ENCODE peak calls at places on chromosome 16, in seven cellular contexts. One of them, this sample, is unnamed.

GRCh38 chr16:16945207-16945606 is 525.6 kb downstream of the XYLT1 start:
- DNase-seq in cardiac muscle cell: no peak
- DNase-seq in CD8-positive, alpha-beta T cell: no peak
- DNase-seq in testis: no peak
- DNase-seq in A549: no peak
- DNase-seq in ascending aorta: no peak
- DNase-seq in breast epithelium: no peak
- DNase-seq in this sample: no peak

GRCh38 chr16:31471875-31472558 is at the start of gene TGFB1I1:
- DNase-seq in cardiac muscle cell: peak
- DNase-seq in CD8-positive, alpha-beta T cell: no peak
- DNase-seq in testis: peak
- DNase-seq in A549: peak
- DNase-seq in ascending aorta: peak
- DNase-seq in breast epithelium: peak
- DNase-seq in this sample: peak

GRCh38 chr16:81996664-81997529 is 14.4 kb downstream of the SDR42E1 start:
- DNase-seq in cardiac muscle cell: peak
- DNase-seq in CD8-positive, alpha-beta T cell: no peak
- DNase-seq in testis: no peak
- DNase-seq in A549: peak
- DNase-seq in ascending aorta: no peak
- DNase-seq in breast epithelium: no peak
- DNase-seq in this sample: no peak

GRCh38 chr16:4664538-4665418 is 28.6 kb upstream of the NUDT16L1 start:
- DNase-seq in cardiac muscle cell: no peak
- DNase-seq in CD8-positive, alpha-beta T cell: no peak
- DNase-seq in testis: peak
- DNase-seq in A549: peak
- DNase-seq in ascending aorta: no peak
- DNase-seq in breast epithelium: no peak
- DNase-seq in this sample: no peak

GRCh38 chr16:24514096-24514495 is 25.3 kb upstream of the RBBP6 start:
- DNase-seq in cardiac muscle cell: no peak
- DNase-seq in CD8-positive, alpha-beta T cell: no peak
- DNase-seq in testis: no peak
- DNase-seq in A549: no peak
- DNase-seq in ascending aorta: no peak
- DNase-seq in breast epithelium: no peak
- DNase-seq in this sample: no peak

GRCh38 chr16:66346221-66346620 is 20.3 kb upstream of the CDH5 start:
- DNase-seq in cardiac muscle cell: no peak
- DNase-seq in CD8-positive, alpha-beta T cell: no peak
- DNase-seq in testis: no peak
- DNase-seq in A549: no peak
- DNase-seq in ascending aorta: no peak
- DNase-seq in breast epithelium: no peak
- DNase-seq in this sample: no peak

GRCh38 chr16:66250686-66251405 is 115.6 kb upstream of the CDH5 start:
- DNase-seq in cardiac muscle cell: peak
- DNase-seq in CD8-positive, alpha-beta T cell: no peak
- DNase-seq in testis: peak
- DNase-seq in A549: no peak
- DNase-seq in ascending aorta: peak
- DNase-seq in breast epithelium: peak
- DNase-seq in this sample: peak

GRCh38 chr16:12096162-12096781 is 119.7 kb downstream of the SNX29 start:
- DNase-seq in cardiac muscle cell: no peak
- DNase-seq in CD8-positive, alpha-beta T cell: no peak
- DNase-seq in testis: no peak
- DNase-seq in A549: no peak
- DNase-seq in ascending aorta: no peak
- DNase-seq in breast epithelium: no peak
- DNase-seq in this sample: no peak

GRCh38 chr16:75238132-75238852 is 13.1 kb downstream of the BCAR1 start:
- DNase-seq in cardiac muscle cell: peak
- DNase-seq in CD8-positive, alpha-beta T cell: no peak
- DNase-seq in testis: peak
- DNase-seq in A549: no peak
- DNase-seq in ascending aorta: peak
- DNase-seq in breast epithelium: peak
- DNase-seq in this sample: peak

GRCh38 chr16:49639739-49640388 is 216.0 kb downstream of the ZNF423 start:
- DNase-seq in cardiac muscle cell: peak
- DNase-seq in CD8-positive, alpha-beta T cell: no peak
- DNase-seq in testis: peak
- DNase-seq in A549: no peak
- DNase-seq in ascending aorta: peak
- DNase-seq in breast epithelium: no peak
- DNase-seq in this sample: peak

GRCh38 chr16:56874800-56875199 is 9.8 kb downstream of the SLC12A3 start:
- DNase-seq in cardiac muscle cell: peak
- DNase-seq in CD8-positive, alpha-beta T cell: no peak
- DNase-seq in testis: peak
- DNase-seq in A549: no peak
- DNase-seq in ascending aorta: no peak
- DNase-seq in breast epithelium: no peak
- DNase-seq in this sample: no peak

GRCh38 chr16:50288920-50289319 is 22.6 kb downstream of the ADCY7 start:
- DNase-seq in cardiac muscle cell: no peak
- DNase-seq in CD8-positive, alpha-beta T cell: no peak
- DNase-seq in testis: no peak
- DNase-seq in A549: no peak
- DNase-seq in ascending aorta: no peak
- DNase-seq in breast epithelium: no peak
- DNase-seq in this sample: no peak

GRCh38 chr16:78931267-78932060 is 669.1 kb downstream of the MAF start:
- DNase-seq in cardiac muscle cell: no peak
- DNase-seq in CD8-positive, alpha-beta T cell: no peak
- DNase-seq in testis: peak
- DNase-seq in A549: no peak
- DNase-seq in ascending aorta: no peak
- DNase-seq in breast epithelium: no peak
- DNase-seq in this sample: no peak

GRCh38 chr16:2048116-2048543 is 345 bp downstream of the TSC2 start:
- DNase-seq in cardiac muscle cell: no peak
- DNase-seq in CD8-positive, alpha-beta T cell: no peak
- DNase-seq in testis: peak
- DNase-seq in A549: no peak
- DNase-seq in ascending aorta: no peak
- DNase-seq in breast epithelium: no peak
- DNase-seq in this sample: no peak

GRCh38 chr16:3363793-3364192 is 8.1 kb downstream of the OR2C1 start:
- DNase-seq in cardiac muscle cell: no peak
- DNase-seq in CD8-positive, alpha-beta T cell: no peak
- DNase-seq in testis: no peak
- DNase-seq in A549: peak
- DNase-seq in ascending aorta: no peak
- DNase-seq in breast epithelium: no peak
- DNase-seq in this sample: no peak

GRCh38 chr16:89478576-89479221 is 11.7 kb downstream of the ANKRD11 start:
- DNase-seq in cardiac muscle cell: peak
- DNase-seq in CD8-positive, alpha-beta T cell: no peak
- DNase-seq in testis: no peak
- DNase-seq in A549: peak
- DNase-seq in ascending aorta: no peak
- DNase-seq in breast epithelium: no peak
- DNase-seq in this sample: no peak

GRCh38 chr16:11078812-11079459 is 134.6 kb downstream of the CLEC16A start:
- DNase-seq in cardiac muscle cell: peak
- DNase-seq in CD8-positive, alpha-beta T cell: no peak
- DNase-seq in testis: peak
- DNase-seq in A549: no peak
- DNase-seq in ascending aorta: no peak
- DNase-seq in breast epithelium: peak
- DNase-seq in this sample: peak

GRCh38 chr16:3112058-3112880 is at the start of gene ZNF205:
- DNase-seq in cardiac muscle cell: peak
- DNase-seq in CD8-positive, alpha-beta T cell: no peak
- DNase-seq in testis: peak
- DNase-seq in A549: peak
- DNase-seq in ascending aorta: peak
- DNase-seq in breast epithelium: peak
- DNase-seq in this sample: no peak

GRCh38 chr16:23348579-23349469 is 46.7 kb downstream of the SCNN1B start:
- DNase-seq in cardiac muscle cell: peak
- DNase-seq in CD8-positive, alpha-beta T cell: no peak
- DNase-seq in testis: no peak
- DNase-seq in A549: peak
- DNase-seq in ascending aorta: no peak
- DNase-seq in breast epithelium: no peak
- DNase-seq in this sample: no peak

GRCh38 chr16:89693289-89693731 is 6.8 kb downstream of the CDK10 start:
- DNase-seq in cardiac muscle cell: no peak
- DNase-seq in CD8-positive, alpha-beta T cell: no peak
- DNase-seq in testis: no peak
- DNase-seq in A549: no peak
- DNase-seq in ascending aorta: no peak
- DNase-seq in breast epithelium: no peak
- DNase-seq in this sample: no peak

GRCh38 chr16:51657844-51658243 is 506.8 kb upstream of the SALL1 start:
- DNase-seq in cardiac muscle cell: no peak
- DNase-seq in CD8-positive, alpha-beta T cell: no peak
- DNase-seq in testis: no peak
- DNase-seq in A549: no peak
- DNase-seq in ascending aorta: no peak
- DNase-seq in breast epithelium: no peak
- DNase-seq in this sample: no peak

GRCh38 chr16:89114159-89114981 is 20.7 kb downstream of the ACSF3 start:
- DNase-seq in cardiac muscle cell: peak
- DNase-seq in CD8-positive, alpha-beta T cell: no peak
- DNase-seq in testis: no peak
- DNase-seq in A549: no peak
- DNase-seq in ascending aorta: no peak
- DNase-seq in breast epithelium: no peak
- DNase-seq in this sample: no peak

GRCh38 chr16:25065899-25066298 is 45.6 kb upstream of the LCMT1 start:
- DNase-seq in cardiac muscle cell: no peak
- DNase-seq in CD8-positive, alpha-beta T cell: no peak
- DNase-seq in testis: peak
- DNase-seq in A549: no peak
- DNase-seq in ascending aorta: no peak
- DNase-seq in breast epithelium: no peak
- DNase-seq in this sample: no peak

GRCh38 chr16:62821771-62822170 is 785.5 kb upstream of the CDH8 start:
- DNase-seq in cardiac muscle cell: no peak
- DNase-seq in CD8-positive, alpha-beta T cell: no peak
- DNase-seq in testis: no peak
- DNase-seq in A549: no peak
- DNase-seq in ascending aorta: no peak
- DNase-seq in breast epithelium: no peak
- DNase-seq in this sample: no peak
- TF ChIP-seq CTCF in cardiac muscle cell: no peak
- TF ChIP-seq CTCF in CD8-positive, alpha-beta T cell: no peak
- TF ChIP-seq CTCF in testis: no peak
- TF ChIP-seq CTCF in A549: no peak
- TF ChIP-seq CTCF in ascending aorta: no peak
- TF ChIP-seq CTCF in breast epithelium: no peak
- TF ChIP-seq CTCF in this sample: no peak

GRCh38 chr16:72644911-72645310 is 403.0 kb downstream of the ZFHX3 start:
- DNase-seq in cardiac muscle cell: no peak
- DNase-seq in CD8-positive, alpha-beta T cell: no peak
- DNase-seq in testis: no peak
- DNase-seq in A549: no peak
- DNase-seq in ascending aorta: no peak
- DNase-seq in breast epithelium: no peak
- DNase-seq in this sample: no peak

GRCh38 chr16:72649254-72649944 is 398.5 kb downstream of the ZFHX3 start:
- DNase-seq in cardiac muscle cell: no peak
- DNase-seq in CD8-positive, alpha-beta T cell: no peak
- DNase-seq in testis: no peak
- DNase-seq in A549: no peak
- DNase-seq in ascending aorta: no peak
- DNase-seq in breast epithelium: no peak
- DNase-seq in this sample: no peak

GRCh38 chr16:72645526-72645925 is 402.4 kb downstream of the ZFHX3 start:
- DNase-seq in cardiac muscle cell: no peak
- DNase-seq in CD8-positive, alpha-beta T cell: no peak
- DNase-seq in testis: no peak
- DNase-seq in A549: no peak
- DNase-seq in ascending aorta: no peak
- DNase-seq in breast epithelium: no peak
- DNase-seq in this sample: no peak

GRCh38 chr16:72646615-72647014 is 401.3 kb downstream of the ZFHX3 start:
- DNase-seq in cardiac muscle cell: peak
- DNase-seq in CD8-positive, alpha-beta T cell: no peak
- DNase-seq in testis: no peak
- DNase-seq in A549: no peak
- DNase-seq in ascending aorta: no peak
- DNase-seq in breast epithelium: no peak
- DNase-seq in this sample: no peak
- TF ChIP-seq CTCF in cardiac muscle cell: no peak
- TF ChIP-seq CTCF in CD8-positive, alpha-beta T cell: no peak
- TF ChIP-seq CTCF in testis: no peak
- TF ChIP-seq CTCF in A549: no peak
- TF ChIP-seq CTCF in ascending aorta: no peak
- TF ChIP-seq CTCF in breast epithelium: no peak
- TF ChIP-seq CTCF in this sample: no peak

GRCh38 chr16:57994778-57995177 is 5.7 kb downstream of the ZNF319 start:
- DNase-seq in cardiac muscle cell: peak
- DNase-seq in CD8-positive, alpha-beta T cell: no peak
- DNase-seq in testis: peak
- DNase-seq in A549: peak
- DNase-seq in ascending aorta: peak
- DNase-seq in breast epithelium: no peak
- DNase-seq in this sample: no peak
- TF ChIP-seq CTCF in cardiac muscle cell: peak
- TF ChIP-seq CTCF in CD8-positive, alpha-beta T cell: no peak
- TF ChIP-seq CTCF in testis: no peak
- TF ChIP-seq CTCF in A549: peak
- TF ChIP-seq CTCF in ascending aorta: no peak
- TF ChIP-seq CTCF in breast epithelium: no peak
- TF ChIP-seq CTCF in this sample: peak

GRCh38 chr16:47774661-47775060 is 313.5 kb downstream of the PHKB start:
- DNase-seq in cardiac muscle cell: peak
- DNase-seq in CD8-positive, alpha-beta T cell: no peak
- DNase-seq in testis: no peak
- DNase-seq in A549: peak
- DNase-seq in ascending aorta: no peak
- DNase-seq in breast epithelium: no peak
- DNase-seq in this sample: no peak
- TF ChIP-seq CTCF in cardiac muscle cell: no peak
- TF ChIP-seq CTCF in CD8-positive, alpha-beta T cell: no peak
- TF ChIP-seq CTCF in testis: no peak
- TF ChIP-seq CTCF in A549: no peak
- TF ChIP-seq CTCF in ascending aorta: no peak
- TF ChIP-seq CTCF in breast epithelium: no peak
- TF ChIP-seq CTCF in this sample: no peak

GRCh38 chr16:19152042-19152441 is 16.0 kb upstream of the SYT17 start:
- DNase-seq in cardiac muscle cell: no peak
- DNase-seq in CD8-positive, alpha-beta T cell: no peak
- DNase-seq in testis: no peak
- DNase-seq in A549: no peak
- DNase-seq in ascending aorta: no peak
- DNase-seq in breast epithelium: no peak
- DNase-seq in this sample: no peak
- TF ChIP-seq CTCF in cardiac muscle cell: no peak
- TF ChIP-seq CTCF in CD8-positive, alpha-beta T cell: no peak
- TF ChIP-seq CTCF in testis: no peak
- TF ChIP-seq CTCF in A549: no peak
- TF ChIP-seq CTCF in ascending aorta: no peak
- TF ChIP-seq CTCF in breast epithelium: no peak
- TF ChIP-seq CTCF in this sample: no peak

This sample was measured in AG04449.